ENCODE peak calls at places on chromosome 11, in four cellular contexts. One of them, this sample, is unnamed.

GRCh38 chr11:110892741-110893285 is 180.6 kb upstream of the ARHGAP20 start:
- DNase-seq in K562: no peak
- DNase-seq in IMR-90: peak
- DNase-seq in GM12878: no peak
- DNase-seq in this sample: no peak

GRCh38 chr11:20103281-20103680 is 57.0 kb downstream of the DBX1 start:
- DNase-seq in K562: no peak
- DNase-seq in IMR-90: no peak
- DNase-seq in GM12878: no peak
- DNase-seq in this sample: no peak

GRCh38 chr11:126482586-126483108 is 127.2 kb downstream of the ST3GAL4 start:
- DNase-seq in K562: no peak
- DNase-seq in IMR-90: peak
- DNase-seq in GM12878: no peak
- DNase-seq in this sample: no peak

GRCh38 chr11:129375731-129376657 is at the start of gene BARX2:
- DNase-seq in K562: no peak
- DNase-seq in IMR-90: peak
- DNase-seq in GM12878: no peak
- DNase-seq in this sample: no peak

GRCh38 chr11:9859491-9860305 is 195.8 kb downstream of the SWAP70 start:
- DNase-seq in K562: no peak
- DNase-seq in IMR-90: peak
- DNase-seq in GM12878: no peak
- DNase-seq in this sample: no peak

GRCh38 chr11:56624661-56625110 is 10.0 kb upstream of the OR5M1 start:
- DNase-seq in K562: peak
- DNase-seq in IMR-90: peak
- DNase-seq in GM12878: peak
- DNase-seq in this sample: peak

GRCh38 chr11:121572581-121573059 is 119.9 kb upstream of the SORL1-AS1 start:
- DNase-seq in K562: no peak
- DNase-seq in IMR-90: no peak
- DNase-seq in GM12878: no peak
- DNase-seq in this sample: no peak

GRCh38 chr11:13826505-13827278 is 135.8 kb upstream of the SPON1 start:
- DNase-seq in K562: peak
- DNase-seq in IMR-90: no peak
- DNase-seq in GM12878: no peak
- DNase-seq in this sample: no peak

GRCh38 chr11:60303661-60304060 is 23.2 kb downstream of the MS4A4A start:
- DNase-seq in K562: no peak
- DNase-seq in IMR-90: no peak
- DNase-seq in GM12878: no peak
- DNase-seq in this sample: no peak

GRCh38 chr11:57426754-57427691 is at the start of gene SLC43A3:
- DNase-seq in K562: peak
- DNase-seq in IMR-90: peak
- DNase-seq in GM12878: peak
- DNase-seq in this sample: no peak

GRCh38 chr11:9144828-9145227 is 53.4 kb upstream of the SCUBE2 start:
- DNase-seq in K562: no peak
- DNase-seq in IMR-90: peak
- DNase-seq in GM12878: no peak
- DNase-seq in this sample: no peak

GRCh38 chr11:11027271-11027670 is 169.4 kb upstream of the ZBED5 start:
- DNase-seq in K562: no peak
- DNase-seq in IMR-90: peak
- DNase-seq in GM12878: no peak
- DNase-seq in this sample: no peak
- TF ChIP-seq ELK1 in K562: no peak
- TF ChIP-seq ELK1 in IMR-90: no peak
- TF ChIP-seq ELK1 in GM12878: no peak
- TF ChIP-seq ELK1 in this sample: no peak

DNA sequence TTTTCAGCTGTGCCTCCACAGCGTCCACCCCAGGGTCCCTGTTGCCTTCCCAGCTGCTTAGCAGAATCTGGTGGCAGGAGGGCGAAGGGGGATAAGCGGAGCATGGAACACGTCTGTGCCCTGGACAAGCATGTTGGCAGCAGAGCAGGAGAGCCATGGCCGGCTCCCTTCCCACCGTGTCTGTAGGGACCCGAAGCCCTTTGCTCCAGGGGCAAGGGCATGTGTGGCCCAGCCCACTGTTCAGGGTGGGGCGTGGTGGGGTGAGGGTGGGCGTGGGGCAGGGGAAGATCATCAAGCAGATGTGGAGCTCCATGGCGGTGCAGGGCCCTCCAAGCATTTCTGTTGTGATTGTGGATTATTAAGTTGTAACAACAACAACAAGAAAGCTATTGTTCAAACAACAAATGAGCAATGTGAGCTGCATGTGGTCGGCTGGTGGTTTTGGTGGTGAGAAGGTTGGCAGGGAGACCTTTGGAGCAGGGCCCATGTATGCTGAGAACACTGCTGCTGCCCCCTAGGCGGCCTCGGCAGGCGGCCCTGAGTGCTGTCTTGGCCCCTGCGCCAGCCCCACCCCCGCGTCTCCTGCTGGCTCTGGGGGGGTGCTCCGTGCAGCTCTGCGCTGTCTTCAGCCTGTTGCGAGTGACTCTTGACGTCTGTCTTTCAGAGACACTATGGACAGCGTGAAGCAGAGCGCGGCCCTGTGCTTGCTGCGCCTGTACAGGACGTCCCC is 50.9 kb downstream of the AP2A2 start:
- DNase-seq in K562: no peak
- DNase-seq in IMR-90: no peak
- DNase-seq in GM12878: no peak
- DNase-seq in this sample: no peak
- TF ChIP-seq ELK1 in K562: no peak
- TF ChIP-seq ELK1 in IMR-90: no peak
- TF ChIP-seq ELK1 in GM12878: no peak
- TF ChIP-seq ELK1 in this sample: no peak

GRCh38 chr11:107736546-107736945 is 24.7 kb upstream of the SLN start:
- DNase-seq in K562: no peak
- DNase-seq in IMR-90: no peak
- DNase-seq in GM12878: no peak
- DNase-seq in this sample: no peak

GRCh38 chr11:107731911-107732310 is 20.1 kb upstream of the SLN start:
- DNase-seq in K562: no peak
- DNase-seq in IMR-90: no peak
- DNase-seq in GM12878: no peak
- DNase-seq in this sample: no peak

GRCh38 chr11:107732327-107733051 is 20.6 kb upstream of the SLN start:
- DNase-seq in K562: no peak
- DNase-seq in IMR-90: no peak
- DNase-seq in GM12878: peak
- DNase-seq in this sample: peak

DNA sequence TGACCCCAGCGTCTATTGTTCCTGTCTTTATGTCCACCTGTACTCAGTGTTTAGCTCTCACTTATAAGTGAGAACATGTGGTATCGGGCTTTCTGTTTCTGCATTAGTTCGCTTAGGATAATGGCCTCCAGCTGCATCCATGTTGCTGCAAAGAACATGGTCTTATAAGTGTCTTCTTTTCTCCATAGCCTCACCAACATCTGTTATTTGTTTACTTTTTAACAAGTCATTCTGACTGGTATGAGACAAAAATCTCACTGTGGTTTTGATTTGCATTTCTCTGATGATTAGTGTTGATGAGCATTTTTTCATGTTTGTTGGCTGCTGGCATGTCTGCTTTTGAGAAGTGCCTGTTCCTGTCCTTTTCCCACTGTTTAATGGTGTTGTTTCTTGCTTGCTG is 21.7 kb upstream of the SLN start:
- DNase-seq in K562: no peak
- DNase-seq in IMR-90: no peak
- DNase-seq in GM12878: peak
- DNase-seq in this sample: no peak
- TF ChIP-seq ELK1 in K562: no peak
- TF ChIP-seq ELK1 in IMR-90: no peak
- TF ChIP-seq ELK1 in GM12878: no peak
- TF ChIP-seq ELK1 in this sample: no peak

GRCh38 chr11:36069576-36070214 is 125.8 kb downstream of the LDLRAD3 start:
- DNase-seq in K562: no peak
- DNase-seq in IMR-90: no peak
- DNase-seq in GM12878: peak
- DNase-seq in this sample: no peak
- TF ChIP-seq ELK1 in K562: no peak
- TF ChIP-seq ELK1 in IMR-90: no peak
- TF ChIP-seq ELK1 in GM12878: no peak
- TF ChIP-seq ELK1 in this sample: no peak

GRCh38 chr11:75333022-75333806 is 18.2 kb downstream of the ARRB1 start:
- DNase-seq in K562: no peak
- DNase-seq in IMR-90: no peak
- DNase-seq in GM12878: no peak
- DNase-seq in this sample: no peak
- TF ChIP-seq ELK1 in K562: no peak
- TF ChIP-seq ELK1 in IMR-90: no peak
- TF ChIP-seq ELK1 in GM12878: no peak
- TF ChIP-seq ELK1 in this sample: no peak

GRCh38 chr11:95104916-95105315 is 15.3 kb downstream of the ENDOD1 start:
- DNase-seq in K562: no peak
- DNase-seq in IMR-90: no peak
- DNase-seq in GM12878: no peak
- DNase-seq in this sample: no peak

GRCh38 chr11:95104121-95104830 is 14.6 kb downstream of the ENDOD1 start:
- DNase-seq in K562: no peak
- DNase-seq in IMR-90: no peak
- DNase-seq in GM12878: no peak
- DNase-seq in this sample: no peak

GRCh38 chr11:95108671-95109551 is 19.3 kb downstream of the ENDOD1 start:
- DNase-seq in K562: peak
- DNase-seq in IMR-90: peak
- DNase-seq in GM12878: no peak
- DNase-seq in this sample: no peak

GRCh38 chr11:95111923-95112540 is 22.4 kb downstream of the ENDOD1 start:
- DNase-seq in K562: no peak
- DNase-seq in IMR-90: no peak
- DNase-seq in GM12878: no peak
- DNase-seq in this sample: no peak

GRCh38 chr11:95108159-95108611 is 18.5 kb downstream of the ENDOD1 start:
- DNase-seq in K562: no peak
- DNase-seq in IMR-90: peak
- DNase-seq in GM12878: no peak
- DNase-seq in this sample: no peak
- TF ChIP-seq ELK1 in K562: no peak
- TF ChIP-seq ELK1 in IMR-90: no peak
- TF ChIP-seq ELK1 in GM12878: no peak
- TF ChIP-seq ELK1 in this sample: no peak

DNA sequence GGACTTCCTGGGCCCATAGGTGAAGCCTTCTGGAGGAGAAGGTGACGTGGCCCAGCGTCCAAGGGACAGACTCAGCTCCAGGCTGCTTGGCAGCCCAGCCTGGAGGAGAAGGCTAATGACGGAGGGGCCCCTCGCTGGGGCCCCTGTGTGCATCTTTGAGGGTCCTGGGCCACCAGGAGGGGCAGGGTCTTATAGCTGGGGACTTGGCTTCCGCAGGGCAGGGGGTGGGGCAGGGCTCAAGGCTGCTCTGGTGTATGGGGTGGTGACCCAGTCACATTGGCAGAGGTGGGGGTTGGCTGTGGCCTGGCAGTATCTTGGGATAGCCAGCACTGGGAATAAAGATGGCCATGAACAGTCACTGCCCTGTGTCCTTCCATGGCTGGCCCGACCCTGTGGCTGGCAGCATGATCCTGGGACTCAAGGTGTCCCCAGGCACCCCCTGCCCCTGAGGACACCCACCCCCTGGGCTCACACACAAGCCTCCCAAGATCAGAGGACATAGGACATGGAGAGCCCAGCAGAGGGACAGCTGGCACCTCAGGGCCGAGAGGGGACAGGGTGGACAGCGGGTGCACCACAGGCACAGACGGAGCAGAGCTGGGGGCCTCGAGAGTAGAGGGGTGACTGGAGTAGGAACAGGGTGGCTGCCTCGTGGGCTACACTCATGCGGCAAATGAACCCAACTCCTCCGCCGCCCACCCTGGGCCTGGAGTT is 10.1 kb downstream of the SIGIRR start:
- DNase-seq in K562: no peak
- DNase-seq in IMR-90: no peak
- DNase-seq in GM12878: no peak
- DNase-seq in this sample: no peak
- TF ChIP-seq ELK1 in K562: no peak
- TF ChIP-seq ELK1 in IMR-90: no peak
- TF ChIP-seq ELK1 in GM12878: no peak
- TF ChIP-seq ELK1 in this sample: no peak

GRCh38 chr11:104823638-104824037 is 74.6 kb downstream of the CASP12 start:
- DNase-seq in K562: no peak
- DNase-seq in IMR-90: no peak
- DNase-seq in GM12878: no peak
- DNase-seq in this sample: no peak

GRCh38 chr11:104830508-104830907 is 67.8 kb downstream of the CASP12 start:
- DNase-seq in K562: no peak
- DNase-seq in IMR-90: no peak
- DNase-seq in GM12878: no peak
- DNase-seq in this sample: no peak

GRCh38 chr11:104830080-104830479 is 68.2 kb downstream of the CASP12 start:
- DNase-seq in K562: no peak
- DNase-seq in IMR-90: peak
- DNase-seq in GM12878: no peak
- DNase-seq in this sample: no peak

GRCh38 chr11:104826772-104827171 is 71.5 kb downstream of the CASP12 start:
- DNase-seq in K562: no peak
- DNase-seq in IMR-90: no peak
- DNase-seq in GM12878: no peak
- DNase-seq in this sample: no peak
- TF ChIP-seq ELK1 in K562: no peak
- TF ChIP-seq ELK1 in IMR-90: no peak
- TF ChIP-seq ELK1 in GM12878: no peak
- TF ChIP-seq ELK1 in this sample: no peak

DNA sequence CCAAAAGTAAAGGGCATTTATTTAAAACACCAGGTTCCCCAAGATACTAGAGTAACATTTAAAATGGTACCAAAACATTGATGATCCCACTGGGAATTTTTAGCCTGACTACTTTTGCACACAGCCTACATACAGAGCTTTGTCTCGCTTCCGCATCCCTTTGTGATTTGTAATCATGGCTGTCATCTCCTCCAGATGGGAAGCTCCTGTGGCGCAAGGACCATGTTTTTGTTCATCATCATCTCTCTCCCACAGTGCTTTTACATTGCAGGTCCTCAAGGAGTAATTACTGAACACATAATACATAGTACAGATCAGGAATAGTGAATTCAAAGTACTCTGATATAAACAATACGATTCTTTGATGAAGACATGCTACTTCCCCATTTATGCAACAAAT is 231.2 kb upstream of the MTNR1B start:
- DNase-seq in K562: no peak
- DNase-seq in IMR-90: no peak
- DNase-seq in GM12878: no peak
- DNase-seq in this sample: no peak
- TF ChIP-seq ELK1 in K562: no peak
- TF ChIP-seq ELK1 in IMR-90: no peak
- TF ChIP-seq ELK1 in GM12878: no peak
- TF ChIP-seq ELK1 in this sample: no peak

DNA sequence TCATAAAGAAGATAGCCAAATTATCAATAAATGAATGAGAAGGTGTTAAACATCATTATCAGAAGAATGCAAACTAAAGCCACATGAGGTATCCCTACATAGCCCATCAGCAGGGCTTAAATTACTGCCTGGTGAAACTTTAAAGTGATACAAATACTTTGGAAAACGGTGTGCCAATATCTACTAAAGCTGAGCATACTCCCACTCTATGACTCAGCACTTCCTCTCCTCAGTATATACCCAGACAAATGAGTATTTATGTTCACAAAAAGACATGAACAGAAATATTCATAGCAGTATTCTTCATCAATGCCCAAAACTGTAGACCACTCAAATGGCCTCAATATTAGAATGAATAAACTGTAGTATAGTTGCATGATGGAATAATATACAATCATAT is 284.6 kb upstream of the ZC3H12C start:
- DNase-seq in K562: no peak
- DNase-seq in IMR-90: peak
- DNase-seq in GM12878: no peak
- DNase-seq in this sample: no peak
- TF ChIP-seq ELK1 in K562: no peak
- TF ChIP-seq ELK1 in IMR-90: no peak
- TF ChIP-seq ELK1 in GM12878: no peak
- TF ChIP-seq ELK1 in this sample: no peak